ENCODE peak calls at places on chromosome 5, in four cellular contexts. One of them, this sample, is unnamed.

GRCh38 chr5:90161399-90161798 is 248.2 kb downstream of the CETN3 start:
- DNase-seq in fibroblast of lung: peak
- DNase-seq in Calu3: peak
- DNase-seq in mammary epithelial cell: no peak
- DNase-seq in this sample: no peak

GRCh38 chr5:133527311-133527710 is 85.0 kb downstream of the FSTL4 start:
- DNase-seq in fibroblast of lung: peak
- DNase-seq in mammary epithelial cell: peak
- DNase-seq in Calu3: no peak
- DNase-seq in this sample: peak

GRCh38 chr5:68478306-68479091 is 262.9 kb downstream of the PIK3R1 start:
- DNase-seq in mammary epithelial cell: no peak
- DNase-seq in fibroblast of lung: peak
- DNase-seq in Calu3: no peak
- DNase-seq in this sample: peak

GRCh38 chr5:54673523-54674225 is 156.1 kb downstream of the SNX18 start:
- DNase-seq in mammary epithelial cell: no peak
- DNase-seq in fibroblast of lung: peak
- DNase-seq in Calu3: peak
- DNase-seq in this sample: no peak

GRCh38 chr5:17216176-17216973 is 1.1 kb upstream of the BASP1 start:
- DNase-seq in fibroblast of lung: peak
- DNase-seq in Calu3: peak
- DNase-seq in mammary epithelial cell: peak
- DNase-seq in this sample: peak

GRCh38 chr5:139912804-139913203 is 117.2 kb downstream of the PSD2 start:
- DNase-seq in Calu3: no peak
- DNase-seq in fibroblast of lung: no peak
- DNase-seq in mammary epithelial cell: no peak
- DNase-seq in this sample: no peak

GRCh38 chr5:22649076-22649475 is 204.1 kb downstream of the CDH12 start:
- DNase-seq in Calu3: peak
- DNase-seq in mammary epithelial cell: peak
- DNase-seq in fibroblast of lung: no peak
- DNase-seq in this sample: no peak

GRCh38 chr5:157915638-157916037 is 56.7 kb upstream of the CLINT1 start:
- DNase-seq in Calu3: peak
- DNase-seq in mammary epithelial cell: peak
- DNase-seq in fibroblast of lung: peak
- DNase-seq in this sample: no peak

GRCh38 chr5:54171645-54172384 is 138.6 kb downstream of the ARL15 start:
- DNase-seq in fibroblast of lung: peak
- DNase-seq in mammary epithelial cell: peak
- DNase-seq in Calu3: peak
- DNase-seq in this sample: no peak

GRCh38 chr5:131416729-131417128 is 152.9 kb downstream of the CDC42SE2 start:
- DNase-seq in Calu3: no peak
- DNase-seq in fibroblast of lung: no peak
- DNase-seq in mammary epithelial cell: no peak
- DNase-seq in this sample: no peak

GRCh38 chr5:157612581-157612980 is 37.0 kb upstream of the ADAM19 start:
- DNase-seq in Calu3: no peak
- DNase-seq in mammary epithelial cell: no peak
- DNase-seq in fibroblast of lung: no peak
- DNase-seq in this sample: no peak

GRCh38 chr5:92371171-92371888 is 988.2 kb upstream of the ARRDC3 start:
- DNase-seq in fibroblast of lung: no peak
- DNase-seq in mammary epithelial cell: no peak
- DNase-seq in Calu3: no peak
- DNase-seq in this sample: no peak

GRCh38 chr5:42573386-42573785 is 150.1 kb downstream of the GHR start:
- DNase-seq in mammary epithelial cell: no peak
- DNase-seq in Calu3: no peak
- DNase-seq in fibroblast of lung: no peak
- DNase-seq in this sample: no peak

GRCh38 chr5:1392261-1392660 is 47.4 kb upstream of the CLPTM1L start:
- DNase-seq in mammary epithelial cell: no peak
- DNase-seq in Calu3: no peak
- DNase-seq in fibroblast of lung: no peak
- DNase-seq in this sample: no peak

GRCh38 chr5:77398896-77399295 is 93.2 kb downstream of the WDR41 start:
- DNase-seq in fibroblast of lung: no peak
- DNase-seq in Calu3: no peak
- DNase-seq in mammary epithelial cell: no peak
- DNase-seq in this sample: no peak

GRCh38 chr5:92899611-92900010 is 681.4 kb downstream of the NR2F1-AS1 start:
- DNase-seq in fibroblast of lung: no peak
- DNase-seq in mammary epithelial cell: no peak
- DNase-seq in Calu3: no peak
- DNase-seq in this sample: no peak

GRCh38 chr5:160341309-160341874 is 29.0 kb upstream of the CCNJL start:
- DNase-seq in mammary epithelial cell: no peak
- DNase-seq in Calu3: no peak
- DNase-seq in fibroblast of lung: no peak
- DNase-seq in this sample: no peak

GRCh38 chr5:151253604-151253948 is 591 bp downstream of the GM2A start:
- DNase-seq in Calu3: no peak
- DNase-seq in mammary epithelial cell: no peak
- DNase-seq in fibroblast of lung: no peak
- DNase-seq in this sample: no peak

GRCh38 chr5:80185095-80185494 is 70.8 kb downstream of the SERINC5 start:
- DNase-seq in mammary epithelial cell: no peak
- DNase-seq in fibroblast of lung: no peak
- DNase-seq in Calu3: no peak
- DNase-seq in this sample: no peak

GRCh38 chr5:53335115-53335514 is 145.3 kb upstream of the FST start:
- DNase-seq in Calu3: peak
- DNase-seq in mammary epithelial cell: peak
- DNase-seq in fibroblast of lung: no peak
- DNase-seq in this sample: peak

GRCh38 chr5:40399349-40399748 is 280.4 kb upstream of the PTGER4 start:
- DNase-seq in fibroblast of lung: peak
- DNase-seq in Calu3: no peak
- DNase-seq in mammary epithelial cell: peak
- DNase-seq in this sample: peak

GRCh38 chr5:123176224-123176937 is 87.3 kb downstream of the PRDM6 start:
- DNase-seq in Calu3: no peak
- DNase-seq in mammary epithelial cell: no peak
- DNase-seq in fibroblast of lung: peak
- DNase-seq in this sample: peak

GRCh38 chr5:123176938-123177275 is 87.9 kb downstream of the PRDM6 start:
- DNase-seq in fibroblast of lung: no peak
- DNase-seq in Calu3: no peak
- DNase-seq in mammary epithelial cell: no peak
- DNase-seq in this sample: no peak

GRCh38 chr5:123178693-123179092 is 89.7 kb downstream of the PRDM6 start:
- DNase-seq in mammary epithelial cell: no peak
- DNase-seq in fibroblast of lung: no peak
- DNase-seq in Calu3: no peak
- DNase-seq in this sample: no peak

GRCh38 chr5:123170816-123171345 is 81.8 kb downstream of the PRDM6 start:
- DNase-seq in Calu3: no peak
- DNase-seq in mammary epithelial cell: peak
- DNase-seq in fibroblast of lung: no peak
- DNase-seq in this sample: no peak

DNA sequence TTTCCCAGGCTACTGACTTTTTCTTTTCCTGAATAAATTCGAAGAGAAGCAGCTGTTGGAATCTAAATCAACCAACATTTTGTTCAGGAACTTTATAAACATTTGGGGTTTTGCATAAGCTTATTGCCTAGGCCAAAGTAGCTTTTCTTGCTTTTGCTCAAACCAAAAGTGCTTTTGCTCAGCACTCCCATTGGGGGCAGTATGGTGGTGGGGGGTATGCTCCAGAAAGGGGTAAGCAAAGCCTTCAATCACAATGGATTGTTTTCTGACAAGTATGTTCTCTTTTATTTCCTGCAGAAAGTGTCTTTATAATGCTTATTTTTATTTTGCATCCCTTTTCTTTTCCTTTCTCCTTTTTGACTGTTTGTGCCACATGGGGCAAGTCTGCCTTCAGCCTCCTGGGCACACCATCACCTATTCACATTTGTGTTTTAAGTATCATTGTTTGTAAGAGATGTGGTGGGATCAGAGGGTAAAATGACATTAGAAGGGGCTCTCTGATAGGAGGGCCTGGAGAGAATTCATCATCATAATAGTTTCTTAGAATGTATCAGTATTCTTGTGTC is 86.0 kb downstream of the PRDM6 start:
- DNase-seq in Calu3: no peak
- DNase-seq in mammary epithelial cell: no peak
- DNase-seq in fibroblast of lung: no peak
- DNase-seq in this sample: no peak
- TF ChIP-seq CTCF in Calu3: no peak
- TF ChIP-seq CTCF in mammary epithelial cell: no peak
- TF ChIP-seq CTCF in fibroblast of lung: peak
- TF ChIP-seq CTCF in this sample: no peak

DNA sequence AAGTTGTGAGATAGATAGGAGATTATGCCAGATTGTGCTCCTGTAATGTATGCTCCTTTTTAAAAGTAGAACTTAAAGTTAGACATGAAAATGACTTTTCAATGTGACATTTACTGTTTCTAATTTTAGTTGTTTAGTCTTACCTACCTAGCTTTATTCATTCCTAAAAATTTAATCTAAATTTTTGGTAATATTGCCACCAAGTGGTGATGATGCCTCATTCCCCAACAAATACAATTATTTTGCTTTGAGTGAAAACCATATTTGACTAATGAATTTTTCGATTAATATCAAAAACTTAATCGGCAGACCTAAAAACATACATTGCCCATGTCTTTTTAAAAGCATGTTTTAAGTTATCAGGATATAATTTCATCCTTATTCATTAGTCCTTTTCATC is 25.6 kb downstream of the PPWD1 start:
- DNase-seq in Calu3: no peak
- DNase-seq in mammary epithelial cell: no peak
- DNase-seq in fibroblast of lung: no peak
- DNase-seq in this sample: no peak
- TF ChIP-seq CTCF in Calu3: no peak
- TF ChIP-seq CTCF in mammary epithelial cell: no peak
- TF ChIP-seq CTCF in fibroblast of lung: no peak
- TF ChIP-seq CTCF in this sample: peak

DNA sequence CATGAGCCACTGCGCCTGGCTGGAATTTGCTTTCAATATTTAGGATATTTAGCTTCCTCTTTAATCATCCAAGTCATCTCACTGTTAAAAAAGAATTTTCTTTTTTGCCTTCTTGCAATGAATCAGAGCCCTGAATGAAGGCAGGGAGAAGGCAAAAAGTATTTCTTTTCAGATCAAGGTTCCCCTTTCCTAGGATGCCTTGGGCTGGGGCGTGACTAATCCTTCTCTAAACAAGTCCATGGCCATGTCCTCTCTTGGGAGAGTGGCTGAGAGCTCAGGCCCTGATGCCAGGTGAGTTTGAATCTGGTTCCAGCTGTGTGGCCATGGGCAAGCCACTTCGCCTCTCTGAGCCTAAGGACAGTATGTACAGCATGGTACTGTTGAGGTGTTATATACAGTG is 84.8 kb upstream of the NEURL1B start:
- DNase-seq in mammary epithelial cell: no peak
- DNase-seq in Calu3: no peak
- DNase-seq in fibroblast of lung: peak
- DNase-seq in this sample: peak
- TF ChIP-seq CTCF in mammary epithelial cell: no peak
- TF ChIP-seq CTCF in Calu3: no peak
- TF ChIP-seq CTCF in fibroblast of lung: no peak
- TF ChIP-seq CTCF in this sample: no peak

GRCh38 chr5:57035955-57036354 is 84.0 kb upstream of the MIER3 start:
- DNase-seq in mammary epithelial cell: no peak
- DNase-seq in Calu3: no peak
- DNase-seq in fibroblast of lung: no peak
- DNase-seq in this sample: no peak

GRCh38 chr5:57034517-57034916 is 82.6 kb upstream of the MIER3 start:
- DNase-seq in fibroblast of lung: no peak
- DNase-seq in Calu3: peak
- DNase-seq in mammary epithelial cell: peak
- DNase-seq in this sample: no peak

GRCh38 chr5:57033503-57033902 is 81.6 kb upstream of the MIER3 start:
- DNase-seq in mammary epithelial cell: no peak
- DNase-seq in fibroblast of lung: no peak
- DNase-seq in Calu3: no peak
- DNase-seq in this sample: no peak

GRCh38 chr5:57036621-57037160 is 84.8 kb upstream of the MIER3 start:
- DNase-seq in Calu3: no peak
- DNase-seq in fibroblast of lung: no peak
- DNase-seq in mammary epithelial cell: no peak
- DNase-seq in this sample: no peak

DNA sequence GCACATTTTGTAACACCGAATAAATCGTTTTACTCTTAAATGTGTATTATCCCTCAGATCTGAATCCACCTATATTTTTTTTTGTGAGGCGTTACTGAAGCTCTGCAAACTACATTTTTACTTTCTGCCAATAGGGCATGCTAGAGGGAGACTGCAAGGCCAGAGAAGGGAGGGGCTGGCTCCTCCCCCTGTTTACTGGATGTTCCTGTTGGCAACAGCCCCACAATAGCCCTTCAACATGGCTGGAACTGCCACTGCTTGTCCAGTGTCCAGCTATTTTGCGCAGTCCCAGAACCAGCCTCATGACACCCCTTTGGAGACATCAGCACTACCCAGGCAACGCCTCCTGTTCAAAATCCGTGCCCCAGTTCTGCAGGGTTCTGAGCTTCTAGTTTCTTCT is 85.4 kb upstream of the MIER3 start:
- DNase-seq in fibroblast of lung: no peak
- DNase-seq in Calu3: no peak
- DNase-seq in mammary epithelial cell: no peak
- DNase-seq in this sample: no peak
- TF ChIP-seq CTCF in fibroblast of lung: no peak
- TF ChIP-seq CTCF in Calu3: no peak
- TF ChIP-seq CTCF in mammary epithelial cell: no peak
- TF ChIP-seq CTCF in this sample: no peak

DNA sequence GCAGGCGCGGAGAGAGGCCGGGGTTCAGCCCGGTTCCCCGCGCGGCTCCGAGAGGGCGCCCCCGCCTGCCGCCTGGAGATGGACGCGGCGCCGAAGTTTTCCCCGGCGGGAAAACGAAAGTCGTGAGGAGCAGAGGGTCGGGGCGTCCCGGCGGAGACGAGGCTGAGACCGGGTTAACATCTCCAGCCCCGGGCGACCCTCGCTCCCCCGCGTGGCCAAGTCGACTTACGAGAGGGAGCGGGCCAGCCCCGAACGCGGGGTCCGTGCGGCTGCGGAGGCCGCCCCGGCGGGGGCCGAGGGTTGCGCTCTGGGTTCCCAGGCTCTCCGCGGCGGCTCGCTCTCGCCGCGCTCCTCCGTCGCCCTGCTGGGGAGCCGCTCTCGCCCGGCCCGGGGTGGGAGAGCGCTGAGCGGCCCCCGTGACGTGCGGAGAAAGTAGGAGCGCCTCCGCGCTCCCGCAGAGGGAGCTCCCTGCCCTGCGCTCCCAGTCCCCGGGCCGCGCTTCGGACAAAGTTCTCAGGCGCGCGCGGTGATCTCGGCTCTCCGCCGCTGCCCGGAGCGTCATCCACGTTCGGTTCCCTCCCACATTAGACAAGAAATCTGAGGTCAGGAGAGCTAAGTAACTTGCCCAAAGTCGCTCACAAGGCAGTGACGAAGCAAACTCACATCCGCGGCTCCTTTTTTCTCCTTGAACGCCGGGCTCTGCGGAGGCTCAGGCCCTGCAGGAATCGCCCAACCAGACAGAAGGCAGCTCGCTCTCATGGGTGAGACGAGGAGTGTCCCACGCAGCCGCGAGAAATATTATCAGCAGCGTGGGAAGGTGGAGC is 1.1 kb upstream of the GCNT4 start:
- DNase-seq in mammary epithelial cell: peak
- DNase-seq in Calu3: peak
- DNase-seq in fibroblast of lung: peak
- DNase-seq in this sample: peak
- TF ChIP-seq CTCF in mammary epithelial cell: peak
- TF ChIP-seq CTCF in Calu3: no peak
- TF ChIP-seq CTCF in fibroblast of lung: no peak
- TF ChIP-seq CTCF in this sample: peak

This sample was measured in HFFc6.